ENCODE peak calls at places on chromosomes 7 and 10, in nine cellular contexts. I is small intestine; D is cardiac muscle cell; U is endodermal cell; P is HCT116; L is foreskin fibroblast; X is CD8-positive, alpha-beta T cell; V is body of pancreas; T is colonic mucosa. S is an unnamed sample.

GRCh38 chr7:44259547-44260457 is 59.0 kb downstream of the YKT6 start:
- DNase-seq in V (peak), I (no peak), L (peak), T (peak), U (no peak), P (no peak), X (no peak), D (no peak), S (peak)

GRCh38 chr7:55592492-55592891 is 20.2 kb upstream of the VOPP1 start:
- DNase-seq in L (no peak), U (no peak), P (no peak), D (no peak), I (no peak), X (no peak), V (no peak), T (no peak), S (no peak)

GRCh38 chr10:80196270-80196949 is 8.9 kb downstream of the ANXA11 start:
- DNase-seq in P (peak), I (peak), T (peak), L (no peak), U (peak), V (peak), X (peak), D (peak), S (no peak)

GRCh38 chr7:156353352-156353751 is 287.2 kb upstream of the RNF32 start:
- DNase-seq in D (no peak), X (no peak), V (no peak), L (no peak), I (no peak), T (no peak), P (no peak), U (no peak), S (no peak)

GRCh38 chr10:24645784-24646183 is 77.9 kb downstream of the ARHGAP21 start:
- DNase-seq in L (no peak), D (no peak), V (no peak), U (no peak), P (no peak), T (no peak), I (peak), X (no peak), S (no peak)

GRCh38 chr7:100544949-100545635 is 6.1 kb downstream of the AGFG2 start:
- DNase-seq in L (no peak), D (peak), P (no peak), X (no peak), V (peak), U (no peak), T (no peak), I (peak), S (no peak)

GRCh38 chr10:102375250-102375649 is 20.3 kb upstream of the NFKB2 start:
- DNase-seq in U (peak), I (no peak), D (no peak), L (no peak), V (no peak), X (no peak), P (no peak), T (no peak), S (no peak)

GRCh38 chr7:154857240-154857639 is 145.7 kb downstream of the PAXIP1 start:
- DNase-seq in X (no peak), L (no peak), T (peak), I (peak), D (no peak), P (no peak), U (no peak), V (no peak), S (no peak)

GRCh38 chr7:55557666-55558188 is 14.6 kb downstream of the VOPP1 start:
- DNase-seq in T (no peak), P (no peak), U (peak), L (no peak), I (no peak), X (no peak), D (no peak), V (no peak), S (no peak)

GRCh38 chr10:88110355-88110754 is 246.9 kb downstream of the PTEN start:
- DNase-seq in X (no peak), U (no peak), I (no peak), L (peak), V (no peak), P (peak), D (no peak), T (no peak), S (no peak)

GRCh38 chr10:86706401-86706841 is 38.1 kb downstream of the LDB3 start:
- DNase-seq in T (no peak), L (no peak), I (no peak), D (no peak), U (peak), X (no peak), P (no peak), V (no peak), S (no peak)

GRCh38 chr7:44066494-44067063 is 1.2 kb upstream of the PGAM2 start:
- DNase-seq in U (no peak), L (no peak), P (no peak), X (no peak), V (no peak), D (no peak), I (no peak), T (no peak), S (no peak)

GRCh38 chr7:1112109-1112508 is 24.2 kb downstream of the GPER1 start:
- DNase-seq in L (no peak), X (no peak), D (no peak), T (no peak), P (no peak), V (no peak), I (no peak), U (no peak), S (no peak)

GRCh38 chr10:77501152-77501845 is 136.3 kb downstream of the KCNMA1 start:
- DNase-seq in V (no peak), D (no peak), P (peak), I (no peak), L (peak), U (no peak), X (no peak), T (no peak), S (peak)

GRCh38 chr7:7707756-7708310 is 10.6 kb downstream of the RPA3 start:
- DNase-seq in U (no peak), D (no peak), P (no peak), X (no peak), V (no peak), L (no peak), T (no peak), I (no peak), S (no peak)

GRCh38 chr10:131778385-131778784 is 122.4 kb upstream of the PPP2R2D start:
- DNase-seq in V (no peak), I (no peak), X (no peak), D (no peak), L (no peak), T (no peak), P (no peak), U (peak), S (no peak)

GRCh38 chr7:53094827-53095226 is 59.4 kb downstream of the POM121L12 start:
- DNase-seq in U (no peak), X (no peak), L (no peak), T (no peak), V (no peak), P (no peak), I (no peak), D (peak), S (no peak)

GRCh38 chr7:102925962-102926825 is 13.4 kb downstream of the LRRC17 start:
- DNase-seq in X (no peak), L (peak), T (no peak), I (no peak), V (no peak), P (no peak), U (no peak), D (no peak), S (no peak)

GRCh38 chr10:71974489-71975011 is 10.4 kb downstream of the CHST3 start:
- DNase-seq in L (peak), T (no peak), P (peak), D (no peak), U (no peak), V (no peak), I (no peak), X (no peak), S (no peak)

GRCh38 chr10:30435068-30435422 is 1.1 kb downstream of the MAP3K8 start:
- DNase-seq in D (peak), X (no peak), P (no peak), T (peak), U (peak), L (no peak), I (no peak), V (peak), S (no peak)

GRCh38 chr10:22620140-22620857 is 94.1 kb downstream of the PIP4K2A start:
- DNase-seq in X (no peak), I (no peak), T (peak), V (peak), P (peak), U (no peak), D (no peak), L (peak), S (peak)

GRCh38 chr10:11095374-11095785 is 77.7 kb downstream of the CELF2 start:
- DNase-seq in T (no peak), D (no peak), V (no peak), U (peak), X (no peak), L (no peak), P (no peak), I (no peak), S (no peak)

GRCh38 chr10:76333331-76333730 is 901.9 kb downstream of the LRMDA start:
- DNase-seq in U (no peak), T (no peak), P (no peak), L (no peak), I (no peak), X (no peak), D (no peak), V (no peak), S (no peak)

GRCh38 chr7:141441837-141442627 is 109.2 kb upstream of the AGK start:
- DNase-seq in P (no peak), U (no peak), X (no peak), T (no peak), I (no peak), L (no peak), V (no peak), D (no peak), S (no peak)

GRCh38 chr10:114541081-114541833 is 116.8 kb downstream of the ABLIM1 start:
- DNase-seq in U (no peak), V (peak), L (peak), P (no peak), T (peak), D (no peak), X (peak), I (peak), S (no peak)

GRCh38 chr7:37920305-37920618 is 178 bp upstream of the EPDR1 start:
- DNase-seq in U (no peak), V (no peak), X (no peak), L (no peak), T (no peak), D (no peak), P (no peak), I (no peak), S (no peak)

GRCh38 chr10:91298224-91298862 is 77.9 kb downstream of the PCGF5 start:
- DNase-seq in P (peak), D (peak), X (peak), I (peak), T (peak), L (peak), U (peak), V (peak), S (no peak)

DNA sequence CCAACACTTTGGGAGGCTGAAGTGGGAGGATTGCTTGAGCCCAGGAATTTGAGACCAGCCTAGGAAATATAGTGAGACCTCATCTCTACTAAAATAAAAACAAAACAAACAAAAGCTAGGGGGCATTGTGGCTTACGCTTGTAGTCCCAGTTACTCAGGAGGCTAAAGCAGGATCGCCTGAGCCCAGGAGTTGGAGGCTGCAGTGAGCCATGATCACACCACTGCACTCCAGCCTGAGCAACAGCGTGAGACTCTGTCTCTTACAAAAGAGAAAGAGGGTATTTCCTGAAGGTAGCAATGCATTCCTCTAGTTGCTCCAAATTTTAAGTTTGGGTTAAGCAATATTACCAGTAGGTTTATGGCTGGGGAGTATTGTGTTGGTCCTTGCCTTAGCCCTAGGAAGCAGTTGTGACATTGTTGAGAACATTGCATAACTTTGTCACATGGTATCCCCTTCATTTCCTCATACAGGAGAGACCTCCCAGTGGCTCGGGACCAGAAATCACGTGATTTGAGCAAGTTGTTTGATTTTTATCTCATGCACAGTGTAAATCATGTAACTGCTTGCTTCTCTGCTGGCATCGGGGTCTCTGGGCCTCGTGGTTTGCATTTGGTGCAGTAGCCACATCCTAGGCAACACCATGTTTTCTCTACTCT is 23.3 kb upstream of the SMARCD3 start:
- DNase-seq in T (peak), D (no peak), I (peak), P (no peak), L (no peak), X (no peak), U (no peak), V (peak), S (peak)
- H3K4me3 ChIP-seq in T (no peak), D (no peak), I (no peak), P (no peak), L (no peak), X (no peak), U (no peak), V (no peak), S (no peak)

GRCh38 chr10:124678566-124679240 is 65.5 kb downstream of the FAM53B start:
- DNase-seq in T (no peak), L (no peak), I (no peak), D (no peak), V (no peak), X (peak), U (no peak), P (no peak), S (no peak)
- H3K4me3 ChIP-seq in T (no peak), L (no peak), I (no peak), D (no peak), V (no peak), X (peak), U (no peak), P (no peak), S (no peak)

GRCh38 chr7:143015102-143015501 is 11.8 kb downstream of the OR9A2 start:
- DNase-seq in I (no peak), U (no peak), P (no peak), T (no peak), X (no peak), V (no peak), L (no peak), D (no peak), S (no peak)

GRCh38 chr7:143012001-143012400 is 14.9 kb downstream of the OR9A2 start:
- DNase-seq in P (no peak), X (no peak), L (no peak), T (no peak), U (no peak), V (no peak), I (no peak), D (no peak), S (no peak)

GRCh38 chr7:143013473-143013872 is 13.5 kb downstream of the OR9A2 start:
- DNase-seq in I (no peak), U (no peak), V (peak), P (no peak), L (peak), D (no peak), X (no peak), T (no peak), S (peak)

GRCh38 chr7:143012409-143012808 is 14.5 kb downstream of the OR9A2 start:
- DNase-seq in P (no peak), I (no peak), V (no peak), D (no peak), L (no peak), T (no peak), U (no peak), X (no peak), S (no peak)

GRCh38 chr7:143013897-143014296 is 13.0 kb downstream of the OR9A2 start:
- DNase-seq in V (no peak), I (no peak), L (peak), X (no peak), P (no peak), U (no peak), T (no peak), D (no peak), S (peak)
- H3K4me3 ChIP-seq in V (no peak), I (no peak), L (no peak), X (no peak), P (no peak), U (no peak), T (no peak), D (no peak), S (no peak)

GRCh38 chr7:123805287-123805686 is 39.7 kb upstream of the HYAL4 start:
- DNase-seq in U (no peak), D (no peak), T (no peak), P (no peak), V (no peak), X (no peak), L (no peak), I (no peak), S (no peak)

GRCh38 chr7:123809471-123809870 is 35.5 kb upstream of the HYAL4 start:
- DNase-seq in T (no peak), L (no peak), X (no peak), D (no peak), V (no peak), P (no peak), I (no peak), U (no peak), S (no peak)

GRCh38 chr7:123816916-123817315 is 28.1 kb upstream of the HYAL4 start:
- DNase-seq in I (no peak), X (no peak), P (no peak), D (no peak), T (no peak), L (no peak), U (no peak), V (no peak), S (no peak)

DNA sequence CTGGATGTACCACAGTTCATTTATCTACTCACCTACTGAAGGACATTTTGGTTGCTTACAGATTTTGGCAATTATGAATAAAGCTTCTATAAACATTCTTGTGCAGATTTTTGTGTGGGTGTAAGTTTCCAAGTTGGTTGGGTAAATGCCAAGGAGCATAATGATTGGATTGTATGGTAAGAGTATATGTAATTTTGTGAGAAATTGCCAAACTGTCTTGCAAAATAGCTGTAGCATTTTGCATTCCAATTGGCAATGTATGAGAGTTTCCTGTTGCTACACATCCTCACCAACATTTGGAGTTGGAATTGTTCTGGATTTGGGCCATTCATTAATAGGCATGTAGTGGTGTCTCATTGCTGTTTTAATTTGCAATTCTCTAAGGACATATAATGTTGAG is 33.9 kb upstream of the HYAL4 start:
- DNase-seq in I (no peak), X (no peak), U (no peak), V (no peak), L (peak), D (no peak), T (no peak), P (no peak), S (peak)
- H3K4me3 ChIP-seq in I (no peak), X (no peak), U (no peak), V (no peak), L (no peak), D (no peak), T (no peak), P (no peak), S (no peak)

DNA sequence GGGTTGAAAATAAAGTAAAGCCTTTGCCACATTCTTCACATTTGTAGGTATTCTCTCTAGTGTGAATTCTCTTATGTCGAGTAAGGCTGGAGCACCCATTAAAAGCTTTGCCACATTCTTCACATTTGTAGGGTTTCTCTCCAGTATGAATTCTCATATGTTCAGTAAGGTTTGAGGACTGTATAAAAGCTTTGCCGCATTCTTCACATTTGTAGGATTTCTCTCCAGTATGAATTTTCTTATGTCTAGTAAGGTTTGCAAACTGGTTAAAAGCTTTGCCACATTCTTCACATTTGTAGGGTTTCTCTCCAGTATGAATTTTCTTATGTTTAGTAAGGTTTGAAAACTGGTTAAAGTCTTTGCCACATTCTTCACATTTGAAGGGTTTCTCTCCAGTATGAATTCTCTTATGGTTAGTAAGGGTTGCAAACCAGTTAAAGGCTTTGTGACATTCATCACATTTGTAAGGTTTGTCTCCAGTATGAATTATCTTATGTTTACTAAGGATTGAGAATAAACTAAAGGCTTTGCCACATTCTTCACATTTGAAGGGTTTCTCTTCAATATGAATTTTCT is 41.4 kb downstream of the ZNF680 start:
- DNase-seq in U (no peak), D (no peak), L (no peak), T (no peak), I (no peak), V (no peak), X (no peak), P (no peak), S (no peak)
- H3K4me3 ChIP-seq in U (peak), D (no peak), L (no peak), T (no peak), I (no peak), V (no peak), X (no peak), P (no peak), S (no peak)

DNA sequence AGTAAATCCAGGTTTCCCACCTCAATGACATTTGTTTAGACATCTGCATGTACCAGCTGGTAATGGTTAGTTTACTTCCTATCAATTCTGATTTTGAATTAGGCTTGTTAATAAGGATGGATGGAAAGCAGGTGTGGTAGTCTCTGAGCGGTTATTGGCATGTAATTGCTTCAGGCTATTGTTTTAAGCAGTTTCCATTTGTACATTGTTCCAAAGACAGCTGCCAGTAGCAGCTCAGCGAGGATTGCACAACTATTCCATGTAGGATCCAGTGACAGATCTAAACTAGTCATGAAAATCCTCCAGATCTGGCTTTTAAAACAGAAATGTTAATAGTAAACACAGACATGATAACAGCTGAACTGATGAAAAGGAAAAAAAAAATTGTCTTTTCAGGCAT is 436.0 kb upstream of the ADARB2 start:
- DNase-seq in U (no peak), I (no peak), L (no peak), T (no peak), D (no peak), P (no peak), V (no peak), X (no peak), S (no peak)
- H3K4me3 ChIP-seq in U (no peak), I (no peak), L (no peak), T (no peak), D (no peak), P (no peak), V (no peak), X (no peak), S (no peak)

S was measured in skeletal muscle cell.